ENCODE peak calls at places on chromosomes 16 and 17, in ten cellular contexts. N, Z, V, S, D, W, R, E, Y and U are unnamed samples.

GRCh38 chr16:17343028-17343427 is 127.7 kb downstream of the XYLT1 start:
- DNase-seq in D (no peak), Y (no peak), Z (no peak), N (no peak), V (peak), S (no peak), R (no peak), E (no peak), W (no peak), U (peak)

GRCh38 chr17:15966183-15966878 is 21.4 kb downstream of the ADORA2B start:
- DNase-seq in Z (no peak), W (no peak), Y (peak), R (peak), S (peak), D (peak), E (peak), V (peak), N (no peak), U (no peak)

GRCh38 chr16:11852092-11852809 is 909 bp upstream of the RSL1D1 start:
- DNase-seq in R (peak), V (no peak), N (no peak), Y (no peak), S (peak), W (no peak), E (no peak), D (peak), Z (peak), U (no peak)

GRCh38 chr16:8861563-8862308 is 7.1 kb downstream of the CARHSP1 start:
- DNase-seq in Y (no peak), W (no peak), S (no peak), Z (no peak), R (no peak), D (no peak), V (no peak), N (no peak), E (no peak), U (no peak)

GRCh38 chr16:3963203-3963602 is 82.7 kb upstream of the CREBBP start:
- DNase-seq in W (no peak), R (no peak), E (no peak), D (no peak), V (no peak), Z (no peak), S (peak), N (no peak), Y (peak), U (no peak)

GRCh38 chr17:29076722-29077121 is 33.8 kb downstream of the PIPOX start:
- DNase-seq in Y (peak), N (no peak), W (no peak), R (no peak), D (no peak), Z (no peak), E (peak), S (no peak), V (no peak), U (no peak)

GRCh38 chr16:11076259-11077018 is 132.1 kb downstream of the CLEC16A start:
- DNase-seq in W (no peak), S (no peak), N (no peak), V (no peak), E (peak), Z (no peak), D (no peak), R (no peak), Y (no peak), U (peak)

GRCh38 chr16:68257251-68257905 is 6.9 kb upstream of the SLC7A6 start:
- DNase-seq in S (no peak), R (peak), N (no peak), Z (no peak), W (no peak), Y (no peak), D (no peak), V (no peak), E (no peak), U (peak)

GRCh38 chr16:52456368-52456767 is 90.6 kb downstream of the TOX3 start:
- DNase-seq in N (no peak), V (no peak), Z (no peak), E (peak), D (peak), W (no peak), S (no peak), Y (no peak), R (no peak), U (no peak)

GRCh38 chr17:75288784-75289121 is 480 bp downstream of the SLC25A19 start:
- DNase-seq in E (peak), R (peak), V (no peak), Z (no peak), D (no peak), Y (peak), N (no peak), W (no peak), S (no peak), U (peak)

GRCh38 chr17:968812-969766 is 10.5 kb downstream of the NXN start:
- DNase-seq in Z (no peak), R (no peak), N (no peak), E (no peak), D (peak), V (no peak), S (no peak), Y (no peak), W (no peak), U (no peak)

GRCh38 chr17:8121531-8122390 is 2.1 kb downstream of the HES7 start:
- DNase-seq in V (peak), N (no peak), E (peak), W (peak), D (peak), S (peak), R (peak), Z (peak), Y (peak), U (peak)

GRCh38 chr17:5711344-5711743 is 127.0 kb upstream of the NLRP1 start:
- DNase-seq in N (no peak), R (no peak), Z (no peak), V (no peak), Y (peak), S (no peak), D (no peak), W (no peak), E (peak), U (no peak)

GRCh38 chr17:44095647-44096496 is 25.3 kb downstream of the G6PC3 start:
- DNase-seq in Z (peak), R (peak), S (peak), N (peak), W (peak), V (no peak), E (peak), Y (peak), D (peak), U (peak)

GRCh38 chr16:30482366-30482765 is 9.8 kb downstream of the ITGAL start:
- DNase-seq in D (no peak), S (no peak), E (no peak), V (no peak), Y (no peak), R (no peak), N (no peak), Z (no peak), W (peak), U (no peak)

GRCh38 chr17:14359251-14359939 is 58.5 kb downstream of the HS3ST3B1 start:
- DNase-seq in D (no peak), N (no peak), Y (peak), R (no peak), Z (no peak), V (peak), E (no peak), S (no peak), W (no peak), U (peak)

GRCh38 chr16:49700928-49701685 is 154.8 kb downstream of the ZNF423 start:
- DNase-seq in S (no peak), N (no peak), V (no peak), W (peak), D (peak), Y (peak), Z (no peak), R (no peak), E (peak), U (no peak)

GRCh38 chr16:49706620-49707355 is 149.1 kb downstream of the ZNF423 start:
- DNase-seq in D (no peak), Z (no peak), E (no peak), R (no peak), Y (no peak), W (no peak), N (no peak), V (no peak), S (no peak), U (no peak)

GRCh38 chr16:49703494-49703893 is 152.4 kb downstream of the ZNF423 start:
- DNase-seq in R (no peak), Y (peak), S (no peak), N (no peak), E (no peak), W (no peak), D (no peak), V (no peak), Z (no peak), U (no peak)

GRCh38 chr16:49701867-49702494 is 153.9 kb downstream of the ZNF423 start:
- DNase-seq in D (peak), S (peak), Y (peak), W (peak), E (peak), N (peak), V (no peak), Z (no peak), R (no peak), U (no peak)

GRCh38 chr16:49704586-49705155 is 151.2 kb downstream of the ZNF423 start:
- DNase-seq in N (no peak), R (no peak), Z (no peak), E (peak), V (no peak), S (no peak), D (no peak), W (no peak), Y (peak), U (peak)
- TF ChIP-seq CTCF in N (peak), R (no peak), Z (no peak), E (peak), V (no peak), S (no peak), D (no peak), W (peak), Y (peak), U (no peak)

DNA sequence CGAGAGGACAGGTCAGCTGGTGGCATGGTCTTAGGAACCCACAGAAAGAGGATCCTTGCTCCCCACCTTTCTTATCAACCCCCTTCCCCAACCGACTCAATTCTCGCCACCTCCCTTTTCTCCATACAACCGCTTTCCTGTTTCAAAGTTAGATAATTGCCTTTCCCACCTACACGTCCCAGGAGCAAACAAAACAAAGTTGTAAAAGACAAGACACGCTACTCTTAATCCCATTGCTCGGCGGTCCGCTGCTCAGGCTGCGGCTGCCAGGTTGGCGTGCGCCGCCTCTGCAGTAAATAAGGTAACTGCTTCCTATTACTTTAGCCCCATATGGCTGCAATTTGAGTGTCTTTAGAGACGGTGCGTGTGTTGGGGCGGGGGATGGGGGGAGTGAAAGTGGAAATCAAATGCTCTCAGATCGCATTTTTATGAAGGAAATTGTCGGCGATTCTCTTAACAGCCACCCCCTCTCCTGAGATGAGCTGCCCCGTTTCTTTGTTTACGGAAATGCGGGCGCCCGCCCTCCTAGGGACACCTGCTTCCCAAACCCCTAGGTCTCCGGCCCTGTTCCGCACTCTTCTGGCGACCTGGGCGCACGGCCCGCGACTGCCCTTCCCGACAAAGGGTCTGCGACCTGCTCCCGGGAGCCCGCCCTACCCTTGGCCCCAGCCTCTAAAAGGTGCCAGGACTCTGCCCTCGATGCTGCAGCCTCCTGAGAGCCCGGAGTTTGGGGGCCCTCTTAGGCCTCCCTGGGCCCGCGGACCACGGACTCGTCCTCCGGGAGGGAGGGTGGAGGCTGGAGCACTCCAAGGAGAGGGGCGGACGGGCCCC is 3.7 kb upstream of the CBX8 start:
- DNase-seq in V (no peak), W (peak), Y (peak), S (peak), R (peak), Z (no peak), N (no peak), D (peak), E (peak), U (peak)
- H3K4me3 ChIP-seq in V (no peak), W (no peak), Y (peak), S (no peak), R (peak), Z (no peak), N (no peak), D (no peak), E (peak), U (peak)

DNA sequence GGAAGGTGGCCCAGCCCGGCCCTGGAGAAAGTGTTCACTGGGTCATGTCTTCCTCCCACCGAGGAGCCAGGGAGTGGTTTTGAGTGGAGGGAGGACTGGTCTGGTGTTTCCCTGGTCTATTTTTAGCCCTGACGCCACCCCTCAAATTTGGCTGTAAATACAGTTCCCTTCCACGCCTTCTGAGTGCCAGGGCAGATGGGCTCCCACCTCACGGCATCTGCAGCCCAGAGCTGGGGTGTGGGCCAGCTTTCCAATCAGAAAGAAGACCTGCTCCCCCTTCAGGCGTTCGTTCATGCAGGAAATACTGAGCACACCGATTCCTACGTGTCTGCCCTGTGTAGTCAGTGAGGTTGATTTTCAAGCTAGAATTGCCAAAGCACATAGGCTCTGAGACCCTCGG is 53.7 kb downstream of the SNX20 start:
- DNase-seq in N (no peak), E (peak), V (no peak), S (peak), R (no peak), Y (peak), D (peak), Z (no peak), W (peak), U (peak)
- TF ChIP-seq CTCF in N (peak), E (peak), V (peak), S (peak), R (no peak), Y (peak), D (peak), Z (no peak), W (peak), U (peak)

DNA sequence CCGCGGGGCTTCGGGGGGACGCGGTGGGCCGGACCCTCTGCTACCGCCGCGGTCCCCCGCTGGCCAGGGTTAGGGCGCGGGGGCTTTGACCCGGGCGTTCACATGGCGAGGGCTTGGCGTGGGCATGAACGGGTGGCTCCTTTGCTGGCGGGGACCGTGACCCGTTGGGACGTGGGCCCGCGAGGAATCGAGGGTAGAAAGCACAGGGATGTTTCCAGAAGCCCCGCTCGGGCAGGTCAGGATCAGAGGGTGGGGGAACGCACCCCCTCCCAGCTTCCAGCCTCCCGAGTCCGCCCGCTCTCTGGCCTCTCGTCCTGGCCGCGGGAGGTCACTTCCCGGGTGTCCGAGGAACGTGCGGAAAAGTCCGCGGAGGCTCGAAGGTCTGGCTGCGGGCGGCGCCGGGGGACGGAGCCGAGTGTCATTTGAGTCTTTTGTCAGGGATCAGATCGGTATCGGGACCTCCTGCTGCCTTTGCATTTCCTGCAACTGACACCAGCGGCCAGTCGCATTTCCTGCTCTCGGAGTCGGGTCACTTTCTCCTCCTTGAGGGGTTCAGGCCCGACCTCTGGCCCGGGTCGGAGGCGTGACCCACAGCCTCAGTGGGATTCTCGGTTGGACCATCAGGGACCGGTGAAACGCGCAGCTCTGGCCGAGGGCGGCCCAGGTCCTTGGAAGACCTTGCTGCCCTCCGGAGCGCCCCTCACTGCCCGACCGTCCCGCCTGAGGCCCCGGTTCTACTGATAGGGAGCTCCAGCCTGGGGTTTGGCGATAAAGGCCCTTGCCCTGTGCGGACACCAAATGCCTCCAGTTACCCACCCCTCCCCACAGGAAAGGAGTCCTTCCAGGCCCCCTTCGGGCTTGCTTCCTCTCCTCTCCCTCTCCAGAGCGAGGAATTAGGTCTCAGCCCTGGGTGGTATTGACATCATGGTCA is 702 bp upstream of the WNT3 start:
- DNase-seq in D (no peak), Y (peak), V (no peak), R (no peak), W (no peak), S (no peak), E (peak), N (no peak), Z (no peak), U (no peak)
- H3K4me3 ChIP-seq in D (no peak), Y (peak), V (peak), R (no peak), W (peak), S (no peak), E (peak), N (peak), Z (no peak), U (no peak)